ENCODE peak calls at places on chromosome X, in six cellular contexts. H is HCT116; Q is right atrium auricular region; J is CD4-positive, alpha-beta memory T cell; R is neural progenitor cell; O is mammary epithelial cell. I is an unnamed sample.

GRCh38 chrX:11474576-11474975 is 181.4 kb downstream of the AMELX start:
- DNase-seq in H (no peak), Q (no peak), J (no peak), R (no peak), O (no peak), I (no peak)

GRCh38 chrX:8244301-8244700 is 73.2 kb upstream of the VCX2 start:
- DNase-seq in H (no peak), Q (no peak), J (no peak), R (no peak), O (peak; percentile 17), I (no peak)

GRCh38 chrX:96006281-96006680 is 678.4 kb upstream of the DIAPH2 start:
- DNase-seq in H (no peak), Q (no peak), J (no peak), R (no peak), O (no peak), I (no peak)

GRCh38 chrX:149984411-149984810 is 46.1 kb upstream of the EOLA2 start:
- DNase-seq in H (no peak), Q (no peak), J (no peak), R (no peak), O (no peak), I (no peak)

GRCh38 chrX:55072286-55072685 is 2.5 kb upstream of the PAGE2B start:
- DNase-seq in H (no peak), Q (no peak), J (no peak), R (no peak), O (no peak), I (no peak)

GRCh38 chrX:21529771-21530170 is 128.4 kb downstream of the KLHL34 start:
- DNase-seq in H (no peak), Q (no peak), J (no peak), R (no peak), O (no peak), I (no peak)

GRCh38 chrX:154444001-154444754 is at the start of gene FAM50A:
- DNase-seq in H (no peak), Q (peak; percentile 78), J (peak; percentile 67), R (peak; percentile 86), O (no peak), I (peak; percentile 92)

GRCh38 chrX:349196-349595 is 30.6 kb upstream of the GTPBP6 start:
- DNase-seq in H (no peak), Q (no peak), J (no peak), R (no peak), O (no peak), I (peak; percentile 68)

GRCh38 chrX:25523574-25523973 is 507.8 kb upstream of the ARX start:
- DNase-seq in H (peak; percentile 6), Q (no peak), J (no peak), R (peak; percentile 60), O (peak; percentile 3), I (no peak)

GRCh38 chrX:120309873-120310730 is 1.2 kb downstream of the TMEM255A start:
- DNase-seq in H (no peak), Q (no peak), J (no peak), R (peak; percentile 67), O (no peak), I (no peak)

GRCh38 chrX:111265506-111265905 is 4.8 kb downstream of the CAPN6 start:
- DNase-seq in H (no peak), Q (no peak), J (no peak), R (no peak), O (no peak), I (no peak)
- H3K36me3 ChIP-seq in H (no peaks in the 10 kb centered on the region), Q (no peaks in the 10 kb centered on the region), J (no peaks in the 10 kb centered on the region), R (no peaks in the 10 kb centered on the region), O (no peaks in the 10 kb centered on the region), I (no peaks in the 10 kb centered on the region)

DNA sequence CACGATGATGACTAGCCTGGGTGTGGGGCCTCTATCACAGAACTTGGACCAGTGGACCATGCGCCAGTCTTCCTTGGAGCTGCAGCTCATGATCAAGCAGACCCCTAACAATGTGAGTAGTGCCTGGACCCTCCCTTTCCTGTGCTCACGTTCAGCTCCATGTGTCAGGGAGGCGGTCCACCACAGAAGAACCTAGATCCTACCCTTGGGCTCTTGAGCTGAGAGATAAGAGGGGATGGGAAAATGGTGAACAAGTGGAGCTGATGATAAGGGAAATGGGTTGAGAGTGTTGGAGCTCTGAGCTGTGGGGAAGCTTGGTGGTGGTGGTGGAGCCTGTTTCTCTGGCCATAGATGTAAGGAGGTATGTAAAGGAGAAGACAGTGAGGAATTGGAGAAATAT is 13.1 kb downstream of the MED12 start:
- DNase-seq in H (no peak), Q (no peak), J (no peak), R (no peak), O (no peak), I (no peak)
- H3K36me3 ChIP-seq in H (peaks cover 9% of the 10 kb centered on the region), Q (peaks cover 57% of the 10 kb centered on the region), J (peaks cover 50% of the 10 kb centered on the region), R (no peaks in the 10 kb centered on the region), O (no peaks in the 10 kb centered on the region), I (peaks cover 35% of the 10 kb centered on the region)

GRCh38 chrX:140776320-140776719 is 66.8 kb downstream of the LINC00632 start:
- DNase-seq in H (no peak), Q (no peak), J (no peak), R (no peak), O (no peak), I (no peak)
- H3K36me3 ChIP-seq in H (no peaks in the 10 kb centered on the region), Q (no peaks in the 10 kb centered on the region), J (no peaks in the 10 kb centered on the region), R (no peaks in the 10 kb centered on the region), O (no peaks in the 10 kb centered on the region), I (no peaks in the 10 kb centered on the region)

DNA sequence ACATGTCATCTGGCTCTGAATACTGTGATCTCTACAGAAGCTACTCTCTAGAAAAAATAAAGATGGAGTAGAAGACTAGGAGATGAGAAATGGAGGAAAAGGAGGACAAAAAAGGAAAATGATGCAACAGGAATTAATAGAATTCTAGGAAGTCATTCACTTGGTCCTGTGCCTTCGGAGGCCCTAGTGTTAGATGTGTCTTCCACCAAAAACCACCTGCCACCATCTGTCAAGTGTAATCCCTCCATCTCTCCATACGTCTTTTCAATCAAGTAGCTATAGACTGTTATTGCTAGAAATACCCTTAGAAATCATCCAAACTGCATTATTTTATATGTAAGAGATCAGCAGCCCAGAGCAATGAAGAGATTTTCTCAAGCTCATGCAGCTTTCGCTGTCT is 2.9 kb upstream of the RAB41 start:
- DNase-seq in H (no peak), Q (no peak), J (no peak), R (no peak), O (no peak), I (no peak)
- H3K36me3 ChIP-seq in H (no peaks in the 10 kb centered on the region), Q (no peaks in the 10 kb centered on the region), J (no peaks in the 10 kb centered on the region), R (no peaks in the 10 kb centered on the region), O (no peaks in the 10 kb centered on the region), I (no peaks in the 10 kb centered on the region)

GRCh38 chrX:40661489-40661888 is 14.1 kb upstream of the CXorf38 start:
- DNase-seq in H (no peak), Q (no peak), J (no peak), R (no peak), O (no peak), I (no peak)
- H3K36me3 ChIP-seq in H (peaks cover 9% of the 10 kb centered on the region), Q (peaks cover 30% of the 10 kb centered on the region), J (peaks cover 18% of the 10 kb centered on the region), R (no peaks in the 10 kb centered on the region), O (peaks cover 6% of the 10 kb centered on the region), I (no peaks in the 10 kb centered on the region)

GRCh38 chrX:12799118-12799517 is 7.9 kb downstream of the PRPS2 start:
- DNase-seq in H (no peak), Q (no peak), J (no peak), R (no peak), O (no peak), I (no peak)
- H3K36me3 ChIP-seq in H (no peaks in the 10 kb centered on the region), Q (no peaks in the 10 kb centered on the region), J (no peaks in the 10 kb centered on the region), R (no peaks in the 10 kb centered on the region), O (peaks cover 2% of the 10 kb centered on the region), I (no peaks in the 10 kb centered on the region)

GRCh38 chrX:47574609-47575325 is 7.5 kb upstream of the TIMP1 start:
- DNase-seq in H (no peak), Q (no peak), J (no peak), R (no peak), O (no peak), I (no peak)
- H3K36me3 ChIP-seq in H (peaks cover 2% of the 10 kb centered on the region), Q (peaks cover 21% of the 10 kb centered on the region), J (peaks cover 6% of the 10 kb centered on the region), R (no peaks in the 10 kb centered on the region), O (no peaks in the 10 kb centered on the region), I (peaks cover 1% of the 10 kb centered on the region)

DNA sequence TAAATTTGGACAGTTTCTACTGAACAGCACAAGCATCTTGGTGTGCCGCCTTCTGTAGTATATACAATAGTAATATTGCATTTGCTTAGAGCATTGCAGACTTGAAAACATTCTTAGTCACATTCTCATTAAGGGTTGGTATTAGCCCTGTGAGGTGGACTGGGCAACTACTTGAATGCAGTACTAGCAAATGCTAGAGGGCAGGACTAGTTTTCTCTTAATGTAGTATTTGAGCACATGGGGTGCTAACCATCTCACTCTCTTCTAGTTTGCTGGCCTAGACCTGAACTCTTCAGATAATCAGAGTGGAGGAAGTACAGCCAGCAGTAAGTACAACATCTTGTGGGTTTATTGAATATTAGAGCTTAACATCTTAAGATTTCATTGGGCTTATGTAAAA is 3.2 kb downstream of the DDX3X start:
- DNase-seq in H (no peak), Q (no peak), J (no peak), R (no peak), O (peak; percentile 17), I (no peak)
- H3K36me3 ChIP-seq in H (peaks cover 18% of the 10 kb centered on the region), Q (peaks cover 41% of the 10 kb centered on the region), J (peaks cover 13% of the 10 kb centered on the region), R (peaks cover 4% of the 10 kb centered on the region), O (peaks cover 22% of the 10 kb centered on the region), I (peaks cover 16% of the 10 kb centered on the region)

DNA sequence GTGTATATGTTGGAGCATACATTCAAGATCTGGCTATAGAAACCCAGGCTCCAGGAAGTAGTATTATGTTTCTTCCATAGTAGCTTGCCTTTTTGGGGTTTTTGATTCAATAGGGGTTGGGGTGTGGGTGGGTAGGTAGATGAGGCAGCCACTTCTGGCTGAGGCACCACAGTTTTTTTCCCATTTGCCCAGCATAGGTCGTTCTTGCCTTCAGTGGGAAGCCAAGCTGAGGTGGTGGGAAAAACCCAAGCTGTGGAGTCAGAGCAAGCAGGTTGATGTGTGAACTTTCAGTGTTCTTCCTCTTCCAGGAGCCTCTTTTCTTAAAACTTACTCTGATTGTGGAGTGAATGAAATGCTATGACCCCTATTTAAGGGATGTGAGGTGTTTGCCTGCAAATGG is 67.0 kb upstream of the RPS6KA3 start:
- DNase-seq in H (no peak), Q (no peak), J (no peak), R (no peak), O (no peak), I (no peak)
- H3K36me3 ChIP-seq in H (no peaks in the 10 kb centered on the region), Q (no peaks in the 10 kb centered on the region), J (no peaks in the 10 kb centered on the region), R (no peaks in the 10 kb centered on the region), O (no peaks in the 10 kb centered on the region), I (no peaks in the 10 kb centered on the region)

GRCh38 chrX:71542825-71543224 is 9.9 kb downstream of the OGT start:
- DNase-seq in H (no peak), Q (no peak), J (no peak), R (no peak), O (peak; percentile 6), I (no peak)
- H3K36me3 ChIP-seq in H (peaks cover 20% of the 10 kb centered on the region), Q (peaks cover 23% of the 10 kb centered on the region), J (peaks cover 34% of the 10 kb centered on the region), R (peaks cover 9% of the 10 kb centered on the region), O (peaks cover 15% of the 10 kb centered on the region), I (peaks cover 10% of the 10 kb centered on the region)

I was measured in kidney.